ENCODE peak calls at places on chromosomes 4 and X, in five cellular contexts. One of them, this sample, is unnamed.

GRCh38 chr4:184192933-184193332 is 24.7 kb downstream of the ENPP6 start:
- DNase-seq in SK-N-SH: no peak
- DNase-seq in H1: no peak
- DNase-seq in GM12878: no peak
- DNase-seq in HCT116: no peak
- DNase-seq in this sample: no peak

GRCh38 chrX:77493677-77494553 is 46.7 kb downstream of the FGF16 start:
- DNase-seq in SK-N-SH: no peak
- DNase-seq in GM12878: no peak
- DNase-seq in H1: peak
- DNase-seq in HCT116: no peak
- DNase-seq in this sample: no peak

GRCh38 chrX:84153538-84153937 is 34.5 kb downstream of the RPS6KA6 start:
- DNase-seq in SK-N-SH: no peak
- DNase-seq in HCT116: no peak
- DNase-seq in H1: no peak
- DNase-seq in GM12878: no peak
- DNase-seq in this sample: no peak

GRCh38 chr4:54384563-54384962 is 155.5 kb downstream of the PDGFRA start:
- DNase-seq in H1: no peak
- DNase-seq in GM12878: no peak
- DNase-seq in HCT116: peak
- DNase-seq in SK-N-SH: no peak
- DNase-seq in this sample: no peak

GRCh38 chrX:10172867-10173266 is 16.1 kb downstream of the CLCN4 start:
- DNase-seq in H1: no peak
- DNase-seq in HCT116: no peak
- DNase-seq in GM12878: no peak
- DNase-seq in SK-N-SH: no peak
- DNase-seq in this sample: no peak

GRCh38 chr4:98473046-98473445 is 185.4 kb downstream of the TSPAN5 start:
- DNase-seq in HCT116: no peak
- DNase-seq in SK-N-SH: no peak
- DNase-seq in H1: no peak
- DNase-seq in GM12878: no peak
- DNase-seq in this sample: no peak

GRCh38 chr4:12712648-12713339 is 771.3 kb downstream of the RAB28 start:
- DNase-seq in H1: no peak
- DNase-seq in GM12878: no peak
- DNase-seq in HCT116: no peak
- DNase-seq in SK-N-SH: no peak
- DNase-seq in this sample: no peak

GRCh38 chr4:18815779-18816173 is 794.2 kb upstream of the LCORL start:
- DNase-seq in SK-N-SH: no peak
- DNase-seq in H1: no peak
- DNase-seq in GM12878: no peak
- DNase-seq in HCT116: no peak
- DNase-seq in this sample: no peak

GRCh38 chr4:37434469-37434868 is 189.9 kb downstream of the NWD2 start:
- DNase-seq in H1: no peak
- DNase-seq in SK-N-SH: no peak
- DNase-seq in GM12878: no peak
- DNase-seq in HCT116: peak
- DNase-seq in this sample: no peak

GRCh38 chrX:33605997-33606396 is 394.6 kb upstream of the DMD start:
- DNase-seq in H1: no peak
- DNase-seq in GM12878: no peak
- DNase-seq in HCT116: no peak
- DNase-seq in SK-N-SH: no peak
- DNase-seq in this sample: no peak

GRCh38 chrX:16836371-16836770 is 33.8 kb downstream of the RBBP7 start:
- DNase-seq in HCT116: no peak
- DNase-seq in GM12878: no peak
- DNase-seq in SK-N-SH: peak
- DNase-seq in H1: peak
- DNase-seq in this sample: no peak

GRCh38 chr4:136495076-136495475 is 1037.2 kb downstream of the PCDH18 start:
- DNase-seq in SK-N-SH: no peak
- DNase-seq in GM12878: no peak
- DNase-seq in HCT116: no peak
- DNase-seq in H1: no peak
- DNase-seq in this sample: no peak

GRCh38 chrX:150841466-150842197 is 56.8 kb downstream of the CD99L2 start:
- DNase-seq in H1: no peak
- DNase-seq in SK-N-SH: no peak
- DNase-seq in GM12878: no peak
- DNase-seq in HCT116: no peak
- DNase-seq in this sample: no peak

GRCh38 chrX:137684591-137684990 is 118.7 kb downstream of the ZIC3 start:
- DNase-seq in GM12878: no peak
- DNase-seq in H1: no peak
- DNase-seq in HCT116: no peak
- DNase-seq in SK-N-SH: no peak
- DNase-seq in this sample: no peak

GRCh38 chrX:153784325-153784967 is 3.6 kb downstream of the SRPK3 start:
- DNase-seq in SK-N-SH: no peak
- DNase-seq in HCT116: no peak
- DNase-seq in H1: no peak
- DNase-seq in GM12878: no peak
- DNase-seq in this sample: no peak

GRCh38 chr4:7677799-7678301 is 243.1 kb upstream of the PSAPL1 start:
- DNase-seq in H1: no peak
- DNase-seq in SK-N-SH: peak
- DNase-seq in HCT116: no peak
- DNase-seq in GM12878: no peak
- DNase-seq in this sample: no peak

GRCh38 chr4:73599182-73599581 is 21.1 kb downstream of the RASSF6 start:
- DNase-seq in SK-N-SH: no peak
- DNase-seq in GM12878: no peak
- DNase-seq in H1: peak
- DNase-seq in HCT116: peak
- DNase-seq in this sample: no peak

GRCh38 chr4:99166544-99166943 is 22.4 kb upstream of the ADH4 start:
- DNase-seq in SK-N-SH: no peak
- DNase-seq in GM12878: no peak
- DNase-seq in HCT116: no peak
- DNase-seq in H1: no peak
- DNase-seq in this sample: no peak

GRCh38 chr4:129344058-129344457 is 248.1 kb downstream of the C4orf33 start:
- DNase-seq in HCT116: peak
- DNase-seq in SK-N-SH: peak
- DNase-seq in GM12878: no peak
- DNase-seq in H1: no peak
- DNase-seq in this sample: peak

GRCh38 chr4:110484767-110485166 is 8.8 kb downstream of the ENPEP start:
- DNase-seq in HCT116: no peak
- DNase-seq in SK-N-SH: no peak
- DNase-seq in H1: no peak
- DNase-seq in GM12878: no peak
- DNase-seq in this sample: no peak

GRCh38 chr4:151431728-151432127 is 22.8 kb downstream of the FHIP1A start:
- DNase-seq in HCT116: no peak
- DNase-seq in SK-N-SH: no peak
- DNase-seq in H1: no peak
- DNase-seq in GM12878: no peak
- DNase-seq in this sample: no peak

GRCh38 chr4:6945052-6945409 is 35.4 kb downstream of the TBC1D14 start:
- DNase-seq in SK-N-SH: no peak
- DNase-seq in GM12878: no peak
- DNase-seq in H1: no peak
- DNase-seq in HCT116: no peak
- DNase-seq in this sample: no peak

GRCh38 chr4:167359711-167360110 is 125.4 kb upstream of the SPOCK3 start:
- DNase-seq in GM12878: no peak
- DNase-seq in HCT116: no peak
- DNase-seq in H1: no peak
- DNase-seq in SK-N-SH: no peak
- DNase-seq in this sample: no peak

GRCh38 chr4:159545556-159545955 is 442.7 kb downstream of the RAPGEF2 start:
- DNase-seq in SK-N-SH: no peak
- DNase-seq in H1: no peak
- DNase-seq in GM12878: no peak
- DNase-seq in HCT116: no peak
- DNase-seq in this sample: no peak

GRCh38 chr4:93897559-93897958 is 69.0 kb downstream of the ATOH1 start:
- DNase-seq in SK-N-SH: peak
- DNase-seq in HCT116: peak
- DNase-seq in H1: no peak
- DNase-seq in GM12878: no peak
- DNase-seq in this sample: no peak

DNA sequence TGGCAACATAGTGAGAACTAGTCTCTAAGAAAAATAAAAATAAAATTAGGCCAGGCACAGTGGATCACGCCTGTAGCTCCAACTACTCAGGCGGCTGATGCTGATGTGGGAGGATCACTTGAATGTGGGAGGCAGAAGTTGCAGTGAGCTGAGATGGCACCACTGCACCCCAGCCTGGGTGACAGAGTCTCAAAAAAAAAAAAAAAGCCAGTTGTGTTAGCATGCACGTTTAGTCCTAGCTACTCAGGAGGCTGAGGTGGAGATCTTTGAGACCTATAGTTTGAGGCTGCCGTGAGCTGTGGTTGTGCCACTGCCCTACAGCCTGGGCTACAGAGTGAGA is 2.5 kb downstream of the DCK start:
- DNase-seq in HCT116: no peak
- DNase-seq in SK-N-SH: no peak
- DNase-seq in H1: no peak
- DNase-seq in GM12878: no peak
- DNase-seq in this sample: no peak
- H3K4me3 ChIP-seq in HCT116: no peak
- H3K4me3 ChIP-seq in SK-N-SH: no peak
- H3K4me3 ChIP-seq in H1: peak
- H3K4me3 ChIP-seq in GM12878: peak
- H3K4me3 ChIP-seq in this sample: no peak

GRCh38 chr4:112058433-112058832 is 86.8 kb upstream of the FAM241A start:
- DNase-seq in HCT116: no peak
- DNase-seq in SK-N-SH: no peak
- DNase-seq in GM12878: no peak
- DNase-seq in H1: no peak
- DNase-seq in this sample: no peak
- TF ChIP-seq SIN3A in HCT116: no peak
- TF ChIP-seq SIN3A in SK-N-SH: no peak
- TF ChIP-seq SIN3A in GM12878: no peak
- TF ChIP-seq SIN3A in H1: no peak
- TF ChIP-seq SIN3A in this sample: no peak

DNA sequence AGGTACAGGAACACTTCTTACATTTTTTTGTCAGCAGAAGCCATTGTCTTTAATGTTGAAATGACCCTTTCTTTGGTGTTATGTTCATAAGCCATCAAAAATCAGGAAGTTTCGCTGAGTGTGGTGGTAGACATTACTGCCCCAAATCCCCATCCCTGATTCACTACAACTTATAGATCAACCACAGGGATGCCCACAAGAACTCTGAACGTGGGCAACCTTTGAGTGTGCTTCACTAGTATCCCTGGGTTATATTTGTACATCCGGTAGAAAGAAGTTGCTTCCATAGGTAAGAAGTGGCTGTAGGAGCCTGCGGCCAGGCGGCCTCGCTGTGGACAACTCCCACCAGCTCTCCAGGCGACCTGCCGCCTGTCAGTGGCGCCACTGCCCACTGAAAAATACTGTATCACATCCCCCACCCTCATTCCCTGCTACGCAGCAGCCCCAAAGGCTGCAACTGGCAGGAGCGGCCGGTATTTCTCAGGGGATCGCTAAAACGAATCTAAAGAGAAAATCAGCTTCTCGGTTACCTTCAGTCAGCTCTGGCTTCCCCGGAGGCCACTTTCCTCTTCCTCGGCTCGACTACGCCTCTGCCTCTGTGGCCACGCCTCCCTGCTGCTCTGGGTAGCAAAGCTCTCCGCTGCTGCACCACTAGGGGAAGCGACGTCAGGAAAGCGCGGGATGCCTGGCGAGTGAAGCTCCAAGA is 13.9 kb upstream of the ETDC start:
- DNase-seq in H1: peak
- DNase-seq in SK-N-SH: peak
- DNase-seq in HCT116: no peak
- DNase-seq in GM12878: peak
- DNase-seq in this sample: no peak
- TF ChIP-seq CTCF in H1: peak
- TF ChIP-seq CTCF in SK-N-SH: no peak
- TF ChIP-seq CTCF in HCT116: no peak
- TF ChIP-seq CTCF in GM12878: peak
- TF ChIP-seq CTCF in this sample: no peak

GRCh38 chr4:22778547-22779163 is 85.9 kb downstream of the GBA3 start:
- DNase-seq in HCT116: no peak
- DNase-seq in SK-N-SH: no peak
- DNase-seq in H1: no peak
- DNase-seq in GM12878: no peak
- DNase-seq in this sample: no peak
- H3K4me3 ChIP-seq in HCT116: no peak
- H3K4me3 ChIP-seq in SK-N-SH: no peak
- H3K4me3 ChIP-seq in H1: no peak
- H3K4me3 ChIP-seq in GM12878: no peak
- H3K4me3 ChIP-seq in this sample: no peak

GRCh38 chr4:1082215-1083182 is 30.9 kb downstream of the RNF212 start:
- DNase-seq in HCT116: no peak
- DNase-seq in H1: no peak
- DNase-seq in SK-N-SH: no peak
- DNase-seq in GM12878: no peak
- DNase-seq in this sample: no peak
- TF ChIP-seq SIN3A in HCT116: no peak
- TF ChIP-seq SIN3A in H1: no peak
- TF ChIP-seq SIN3A in SK-N-SH: no peak
- TF ChIP-seq SIN3A in GM12878: no peak
- TF ChIP-seq SIN3A in this sample: no peak

DNA sequence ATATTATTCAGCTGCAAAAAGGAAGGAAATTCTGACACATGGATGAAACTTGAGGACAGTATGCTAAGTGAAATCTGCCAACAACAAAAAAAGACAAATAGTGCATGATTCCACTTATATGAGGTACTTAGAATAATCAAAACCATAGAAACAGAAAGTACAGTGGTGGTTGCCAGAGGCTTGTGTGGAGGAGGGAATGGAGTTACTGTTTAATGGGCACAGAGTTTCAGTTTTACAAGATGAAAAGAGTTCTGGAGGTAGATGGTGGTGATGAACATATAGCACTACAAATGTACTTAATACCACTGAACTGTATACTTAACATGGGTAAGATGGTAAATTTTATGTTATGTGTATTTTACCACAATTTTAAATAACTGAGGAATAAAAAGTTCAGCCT is 212.0 kb upstream of the KLF3 start:
- DNase-seq in HCT116: no peak
- DNase-seq in H1: no peak
- DNase-seq in GM12878: no peak
- DNase-seq in SK-N-SH: no peak
- DNase-seq in this sample: no peak
- TF ChIP-seq CTCF in HCT116: no peak
- TF ChIP-seq CTCF in H1: no peak
- TF ChIP-seq CTCF in GM12878: no peak
- TF ChIP-seq CTCF in SK-N-SH: no peak
- TF ChIP-seq CTCF in this sample: no peak

This sample was measured in Panc1.